ENCODE peak calls at places on chromosomes 12 and 14, in six cellular contexts. R, N, S, X, U and D are unnamed samples.

GRCh38 chr14:44531648-44532047 is 24.6 kb upstream of the FSCB start:
- DNase-seq in R (no peak), N (no peak), S (no peak), X (no peak), U (no peak), D (no peak)

GRCh38 chr12:23352670-23353069 is 596.8 kb downstream of the SOX5 start:
- DNase-seq in R (no peak), N (peak; percentile 28), S (no peak), X (no peak), U (no peak), D (no peak)

GRCh38 chr14:38309522-38310262 is 53.8 kb upstream of the CLEC14A start:
- DNase-seq in R (no peak), N (no peak), S (no peak), X (no peak), U (no peak), D (no peak)

GRCh38 chr14:103491691-103492090 is 30.9 kb downstream of the CKB start:
- DNase-seq in R (no peak), N (no peak), S (no peak), X (no peak), U (no peak), D (no peak)

GRCh38 chr12:95484524-95484923 is 10.6 kb downstream of the METAP2 start:
- DNase-seq in R (no peak), N (no peak), S (no peak), X (no peak), U (no peak), D (no peak)

GRCh38 chr12:49702676-49703228 is 4.5 kb downstream of the FMNL3 start:
- DNase-seq in R (no peak), N (no peak), S (no peak), X (no peak), U (no peak), D (no peak)

GRCh38 chr12:5273709-5274108 is 158.2 kb upstream of the NTF3 start:
- DNase-seq in R (no peak), N (no peak), S (no peak), X (no peak), U (no peak), D (no peak)

GRCh38 chr14:75549169-75549568 is 26.9 kb downstream of the BATF start:
- DNase-seq in R (no peak), N (no peak), S (no peak), X (no peak), U (no peak), D (no peak)

GRCh38 chr12:25056011-25056410 is 107.1 kb upstream of the BCAT1 start:
- DNase-seq in R (no peak), N (no peak), S (no peak), X (no peak), U (no peak), D (no peak)

GRCh38 chr12:93533310-93533709 is 39.2 kb upstream of the SOCS2 start:
- DNase-seq in R (no peak), N (no peak), S (no peak), X (no peak), U (no peak), D (no peak)

GRCh38 chr14:50658203-50658602 is 9.9 kb downstream of the SAV1 start:
- DNase-seq in R (no peak), N (no peak), S (peak; percentile 33), X (no peak), U (no peak), D (no peak)

GRCh38 chr14:101017209-101017608 is 113.7 kb upstream of the RTL1 start:
- DNase-seq in R (no peak), N (no peak), S (no peak), X (no peak), U (no peak), D (no peak)

GRCh38 chr12:3913278-3913677 is 40.1 kb upstream of the PARP11 start:
- DNase-seq in R (no peak), N (no peak), S (no peak), X (no peak), U (no peak), D (no peak)

GRCh38 chr12:5047094-5047493 is 3.4 kb downstream of the KCNA5 start:
- DNase-seq in R (no peak), N (no peak), S (no peak), X (no peak), U (peak; percentile 43), D (no peak)

GRCh38 chr14:55583942-55584468 is 4.0 kb downstream of the KTN1 start:
- DNase-seq in R (no peak), N (no peak), S (no peak), X (no peak), U (no peak), D (no peak)

GRCh38 chr12:19431407-19432308 is 7.6 kb upstream of the AEBP2 start:
- DNase-seq in R (no peak), N (no peak), S (no peak), X (peak; percentile 86), U (no peak), D (no peak)

GRCh38 chr14:35355981-35356839 is 48.3 kb downstream of the NFKBIA start:
- DNase-seq in R (no peak), N (no peak), S (no peak), X (no peak), U (no peak), D (no peak)

GRCh38 chr14:75156901-75157300 is 19.5 kb downstream of the TMED10 start:
- DNase-seq in R (no peak), N (no peak), S (no peak), X (peak; percentile 74), U (no peak), D (no peak)

GRCh38 chr12:74791365-74791764 is 253.7 kb downstream of the ATXN7L3B start:
- DNase-seq in R (no peak), N (no peak), S (peak; percentile 15), X (no peak), U (no peak), D (no peak)

GRCh38 chr12:132338311-132338710 is 8.9 kb upstream of the GALNT9 start:
- DNase-seq in R (no peak), N (no peak), S (no peak), X (no peak), U (no peak), D (no peak)

GRCh38 chr14:93102141-93102540 is 13.6 kb downstream of the ITPK1 start:
- DNase-seq in R (no peak), N (no peak), S (no peak), X (no peak), U (no peak), D (no peak)

GRCh38 chr12:60279224-60279623 is 683.4 kb downstream of the SLC16A7 start:
- DNase-seq in R (no peak), N (no peak), S (no peak), X (no peak), U (no peak), D (no peak)

GRCh38 chr12:92465786-92466185 is 237.0 kb upstream of the PLEKHG7 start:
- DNase-seq in R (no peak), N (no peak), S (no peak), X (no peak), U (no peak), D (no peak)

GRCh38 chr14:63457498-63457897 is 85.7 kb downstream of the PPP2R5E start:
- DNase-seq in R (no peak), N (no peak), S (no peak), X (no peak), U (no peak), D (no peak)

GRCh38 chr14:90696728-90697127 is 119.5 kb downstream of the TTC7B start:
- DNase-seq in R (no peak), N (no peak), S (no peak), X (no peak), U (no peak), D (no peak)

GRCh38 chr12:12823308-12823707 is 10.2 kb downstream of the DDX47 start:
- DNase-seq in R (no peak), N (no peak), S (no peak), X (no peak), U (no peak), D (no peak)

GRCh38 chr14:104442611-104443390 is 136.8 kb upstream of the C14orf180 start:
- DNase-seq in R (no peak), N (no peak), S (no peak), X (no peak), U (no peak), D (peak; percentile 63)

GRCh38 chr12:33115716-33116115 is 219.1 kb upstream of the PKP2 start:
- DNase-seq in R (no peak), N (no peak), S (no peak), X (no peak), U (no peak), D (no peak)

GRCh38 chr12:80777587-80777986 is 60.9 kb downstream of the MYF5 start:
- DNase-seq in R (no peak), N (no peak), S (no peak), X (no peak), U (no peak), D (no peak)

GRCh38 chr14:69657961-69658360 is 46.6 kb downstream of the SUSD6 start:
- DNase-seq in R (peak; percentile 14), N (no peak), S (peak; percentile 43), X (no peak), U (no peak), D (no peak)

GRCh38 chr14:86787782-86788181 is 1205.2 kb downstream of the GALC start:
- DNase-seq in R (no peak), N (peak; percentile 7), S (no peak), X (no peak), U (no peak), D (no peak)

GRCh38 chr12:115849262-115849943 is 428.1 kb downstream of the MED13L start:
- DNase-seq in R (no peak), N (no peak), S (no peak), X (no peak), U (no peak), D (no peak)

GRCh38 chr12:132484891-132485441 is 5.0 kb upstream of the FBRSL1 start:
- DNase-seq in R (no peak), N (no peak), S (no peak), X (no peak), U (peak; percentile 10), D (no peak)

GRCh38 chr14:52355016-52355430 is 40.9 kb downstream of the PTGER2 start:
- DNase-seq in R (no peak), N (peak; percentile 22), S (no peak), X (no peak), U (no peak), D (no peak)

GRCh38 chr14:98900236-98900635 is 371.8 kb downstream of the BCL11B start:
- DNase-seq in R (no peak), N (no peak), S (no peak), X (no peak), U (no peak), D (peak; percentile 65)

GRCh38 chr12:32400114-32400672 is 835 bp downstream of the FGD4 start:
- DNase-seq in R (no peak), N (no peak), S (peak; percentile 65), X (no peak), U (no peak), D (no peak)